ENCODE peak calls at places on chromosomes 13 and 19, in eight cellular contexts. A, S, E, Z, V, Q, W and R are unnamed samples.

GRCh38 chr19:4350111-4350510 is 6.7 kb downstream of the MPND start:
- DNase-seq in Q (no peak), Z (no peak), A (no peak), E (no peak), S (no peak), V (no peak), W (no peak), R (no peak)

GRCh38 chr13:27960362-27961226 is 8.5 kb downstream of the CDX2 start:
- DNase-seq in W (peak; percentile 18), A (peak; percentile 51), Z (no peak), Q (no peak), E (peak; percentile 83), S (peak; percentile 81), V (peak; percentile 83), R (peak; percentile 22)

GRCh38 chr19:44943801-44944249 is 1.8 kb downstream of the APOC4 start:
- DNase-seq in V (peak; percentile 55), Z (no peak), S (peak; percentile 91), E (no peak), Q (no peak), A (no peak), W (peak; percentile 83), R (peak; percentile 62)

GRCh38 chr19:2188708-2189385 is 25.1 kb downstream of the DOT1L start:
- DNase-seq in A (no peak), Z (no peak), E (no peak), V (no peak), S (no peak), Q (no peak), W (no peak), R (peak; percentile 90)

GRCh38 chr13:95204231-95204765 is 97.0 kb downstream of the ABCC4 start:
- DNase-seq in W (no peak), E (no peak), V (no peak), A (no peak), Q (no peak), Z (peak; percentile 79), S (no peak), R (no peak)

GRCh38 chr13:72062566-72062965 is 195.6 kb upstream of the DACH1 start:
- DNase-seq in S (no peak), W (no peak), Z (no peak), Q (no peak), E (no peak), V (peak; percentile 49), A (no peak), R (no peak)

GRCh38 chr13:27405521-27406134 is 18.8 kb upstream of the GTF3A start:
- DNase-seq in V (no peak), A (no peak), S (no peak), E (no peak), Q (no peak), W (no peak), Z (no peak), R (no peak)

GRCh38 chr13:20363162-20363561 is 131.0 kb upstream of the GJB6 start:
- DNase-seq in V (no peak), E (no peak), Q (no peak), S (no peak), Z (peak; percentile 15), W (no peak), A (no peak), R (no peak)

GRCh38 chr13:23629566-23630272 is 59.5 kb downstream of the TNFRSF19 start:
- DNase-seq in E (no peak), W (no peak), S (no peak), Z (no peak), V (no peak), A (no peak), Q (no peak), R (no peak)

GRCh38 chr19:10593820-10594637 is 6.9 kb upstream of the AP1M2 start:
- DNase-seq in V (peak; percentile 22), W (no peak), A (no peak), S (peak; percentile 69), E (no peak), Q (no peak), Z (no peak), R (no peak)

GRCh38 chr19:58569943-58570670 is 3.0 kb downstream of the MZF1 start:
- DNase-seq in E (no peak), S (peak; percentile 57), V (no peak), Z (no peak), A (no peak), W (no peak), Q (no peak), R (no peak)

GRCh38 chr13:113918580-113918979 is 54.7 kb upstream of the GAS6 start:
- DNase-seq in A (no peak), E (no peak), Z (no peak), V (no peak), W (no peak), S (no peak), Q (no peak), R (no peak)

GRCh38 chr19:4714016-4714415 is 9.6 kb downstream of the DPP9 start:
- DNase-seq in V (no peak), E (no peak), W (no peak), S (no peak), A (no peak), Z (no peak), Q (no peak), R (no peak)

GRCh38 chr13:45282994-45283393 is 58.0 kb downstream of the TPT1 start:
- DNase-seq in E (no peak), Q (no peak), Z (no peak), W (no peak), V (no peak), A (no peak), S (no peak), R (no peak)

GRCh38 chr13:44334751-44335150 is 38.9 kb upstream of the SERP2 start:
- DNase-seq in A (no peak), S (no peak), Q (no peak), W (no peak), V (no peak), Z (no peak), E (no peak), R (no peak)

GRCh38 chr19:49954933-49955332 is 6.0 kb downstream of the SIGLEC11 start:
- DNase-seq in Q (no peak), A (peak; percentile 34), Z (no peak), E (no peak), S (no peak), W (no peak), V (peak; percentile 58), R (no peak)

GRCh38 chr13:32409561-32410440 is 18.1 kb downstream of the N4BP2L1 start:
- DNase-seq in S (no peak), E (no peak), Z (no peak), A (no peak), V (no peak), W (no peak), Q (no peak), R (peak; percentile 81)

GRCh38 chr19:48249502-48250014 is 6.2 kb downstream of the CARD8 start:
- DNase-seq in W (peak; percentile 96), Q (no peak), Z (peak; percentile 85), E (no peak), A (no peak), S (peak; percentile 76), V (peak; percentile 51), R (no peak)

GRCh38 chr19:1856698-1857603 is 6.4 kb downstream of the KLF16 start:
- DNase-seq in A (no peak), V (peak; percentile 95), Q (no peak), Z (peak; percentile 81), E (peak; percentile 62), S (peak; percentile 92), W (peak; percentile 95), R (peak; percentile 82)

GRCh38 chr19:1833540-1833939 is 14.7 kb downstream of the REXO1 start:
- DNase-seq in V (no peak), Q (no peak), A (no peak), W (no peak), E (no peak), Z (no peak), S (no peak), R (no peak)

GRCh38 chr13:113518080-113518803 is 27.7 kb upstream of the DCUN1D2 start:
- DNase-seq in W (no peak), V (no peak), Z (no peak), A (no peak), E (no peak), S (no peak), Q (no peak), R (no peak)

GRCh38 chr19:40178756-40179155 is 12.5 kb upstream of the MAP3K10 start:
- DNase-seq in E (no peak), Z (no peak), W (no peak), A (no peak), Q (no peak), V (no peak), S (no peak), R (no peak)